ENCODE peak calls at places on chromosomes 16 and 17, in seven cellular contexts. T, R, Z, V, B, H and X are unnamed samples.

GRCh38 chr16:3259097-3259496 is 2.7 kb upstream of the MEFV start:
- DNase-seq in T (no peak), R (no peak), Z (peak), V (peak), B (no peak), H (peak), X (peak)

GRCh38 chr17:63150994-63151464 is 185.0 kb downstream of the TANC2 start:
- DNase-seq in T (no peak), R (no peak), Z (no peak), V (no peak), B (no peak), H (no peak), X (no peak)

GRCh38 chr17:32622540-32622939 is 135.7 kb downstream of the CDK5R1 start:
- DNase-seq in T (no peak), R (no peak), Z (no peak), V (no peak), B (no peak), H (no peak), X (no peak)

GRCh38 chr16:57235128-57236092 is 9.6 kb upstream of the ARL2BP start:
- DNase-seq in T (no peak), R (peak), Z (no peak), V (no peak), B (no peak), H (no peak), X (no peak)

GRCh38 chr16:70482624-70483023 is 28.2 kb downstream of the FCSK start:
- DNase-seq in T (no peak), R (no peak), Z (no peak), V (no peak), B (no peak), H (no peak), X (no peak)

GRCh38 chr17:61414936-61415251 is 15.3 kb downstream of the TBX2 start:
- DNase-seq in T (no peak), R (no peak), Z (no peak), V (peak), B (no peak), H (no peak), X (no peak)

GRCh38 chr17:56897646-56898424 is 16.0 kb downstream of the TRIM25 start:
- DNase-seq in T (peak), R (no peak), Z (no peak), V (no peak), B (no peak), H (no peak), X (peak)

GRCh38 chr17:42928714-42929496 is 28.3 kb downstream of the G6PC1 start:
- DNase-seq in T (no peak), R (no peak), Z (peak), V (peak), B (no peak), H (peak), X (peak)

GRCh38 chr16:11330526-11331237 is 14.6 kb upstream of the RMI2 start:
- DNase-seq in T (no peak), R (no peak), Z (no peak), V (no peak), B (no peak), H (no peak), X (no peak)

GRCh38 chr16:85258616-85259015 is 146.3 kb upstream of the CIBAR2 start:
- DNase-seq in T (no peak), R (no peak), Z (no peak), V (no peak), B (no peak), H (no peak), X (no peak)

GRCh38 chr16:86242244-86243122 is 267.8 kb upstream of the FOXF1 start:
- DNase-seq in T (no peak), R (peak), Z (no peak), V (no peak), B (no peak), H (no peak), X (peak)

GRCh38 chr17:17682293-17682736 is 1.1 kb downstream of the RAI1 start:
- DNase-seq in T (peak), R (peak), Z (no peak), V (peak), B (peak), H (no peak), X (no peak)

GRCh38 chr17:82458885-82459424 is 414 bp downstream of the NARF start:
- DNase-seq in T (no peak), R (peak), Z (no peak), V (peak), B (peak), H (no peak), X (no peak)

GRCh38 chr16:774086-775001 is 13.8 kb downstream of the MSLN start:
- DNase-seq in T (no peak), R (no peak), Z (no peak), V (no peak), B (no peak), H (no peak), X (no peak)

GRCh38 chr17:32936894-32937500 is 9.0 kb downstream of the TMEM98 start:
- DNase-seq in T (peak), R (peak), Z (no peak), V (peak), B (peak), H (peak), X (peak)

GRCh38 chr16:66274335-66275110 is 92.0 kb upstream of the CDH5 start:
- DNase-seq in T (no peak), R (peak), Z (no peak), V (no peak), B (no peak), H (no peak), X (no peak)

GRCh38 chr16:379183-379960 is 2.4 kb downstream of the PGAP6 start:
- DNase-seq in T (no peak), R (no peak), Z (no peak), V (peak), B (no peak), H (no peak), X (no peak)

GRCh38 chr16:7335991-7336634 is 3.5 kb downstream of the RBFOX1 start:
- DNase-seq in T (no peak), R (no peak), Z (no peak), V (no peak), B (no peak), H (no peak), X (no peak)

GRCh38 chr17:50618300-50618699 is 16.4 kb upstream of the ABCC3 start:
- DNase-seq in T (no peak), R (no peak), Z (no peak), V (no peak), B (no peak), H (no peak), X (no peak)

GRCh38 chr17:5526821-5527598 is 40.6 kb downstream of the MIS12 start:
- DNase-seq in T (no peak), R (peak), Z (peak), V (no peak), B (peak), H (peak), X (peak)

GRCh38 chr17:81342062-81342699 is 47.1 kb upstream of the SLC38A10 start:
- DNase-seq in T (no peak), R (no peak), Z (no peak), V (no peak), B (no peak), H (no peak), X (no peak)
- H3K27ac ChIP-seq in T (no peak), R (no peak), Z (peak), V (peak), B (peak), H (peak), X (peak)

GRCh38 chr17:71440513-71440912 is 680.3 kb upstream of the SOX9 start:
- DNase-seq in T (no peak), R (no peak), Z (no peak), V (no peak), B (no peak), H (no peak), X (no peak)

GRCh38 chr17:71438631-71439146 is 682.1 kb upstream of the SOX9 start:
- DNase-seq in T (no peak), R (peak), Z (no peak), V (no peak), B (no peak), H (peak), X (no peak)

GRCh38 chr17:71434716-71435115 is 686.1 kb upstream of the SOX9 start:
- DNase-seq in T (no peak), R (no peak), Z (no peak), V (no peak), B (no peak), H (no peak), X (no peak)

GRCh38 chr17:71436479-71436878 is 684.3 kb upstream of the SOX9 start:
- DNase-seq in T (no peak), R (no peak), Z (no peak), V (no peak), B (no peak), H (no peak), X (no peak)

GRCh38 chr17:71437176-71437575 is 683.6 kb upstream of the SOX9 start:
- DNase-seq in T (no peak), R (no peak), Z (no peak), V (no peak), B (no peak), H (no peak), X (no peak)
- H3K27ac ChIP-seq in T (no peak), R (no peak), Z (no peak), V (no peak), B (no peak), H (no peak), X (no peak)

GRCh38 chr17:1376061-1376460 is 24.0 kb downstream of the YWHAE start:
- DNase-seq in T (no peak), R (no peak), Z (no peak), V (no peak), B (no peak), H (no peak), X (no peak)

GRCh38 chr17:1375615-1376014 is 24.4 kb downstream of the YWHAE start:
- DNase-seq in T (no peak), R (no peak), Z (no peak), V (no peak), B (no peak), H (no peak), X (no peak)

GRCh38 chr17:1379208-1379929 is 20.7 kb downstream of the YWHAE start:
- DNase-seq in T (no peak), R (no peak), Z (no peak), V (no peak), B (no peak), H (no peak), X (no peak)

GRCh38 chr17:1377334-1377733 is 22.7 kb downstream of the YWHAE start:
- DNase-seq in T (no peak), R (no peak), Z (no peak), V (no peak), B (no peak), H (no peak), X (no peak)

DNA sequence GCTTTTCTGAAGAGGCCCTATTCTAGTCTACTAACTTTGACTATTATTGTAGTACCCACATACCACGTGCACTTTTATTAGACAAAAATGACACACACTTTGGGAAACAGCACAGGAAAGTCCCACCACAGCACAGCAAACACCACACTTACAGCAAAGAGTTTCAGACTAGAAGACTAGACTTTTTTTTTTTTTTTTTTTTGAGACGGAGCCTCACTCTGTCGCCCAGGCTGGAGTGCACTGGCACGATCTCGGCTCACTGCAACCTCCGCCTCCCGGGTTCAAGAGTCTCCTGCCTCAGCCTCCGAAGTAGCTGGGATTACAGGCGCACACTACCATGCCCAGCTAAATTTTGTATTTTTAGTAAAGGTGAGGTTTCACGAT is 20.1 kb downstream of the YWHAE start:
- DNase-seq in T (no peak), R (no peak), Z (no peak), V (no peak), B (no peak), H (no peak), X (no peak)
- H3K27ac ChIP-seq in T (peak), R (no peak), Z (peak), V (peak), B (peak), H (peak), X (peak)

GRCh38 chr17:77496831-77497577 is 356.2 kb downstream of the SEC14L1 start:
- DNase-seq in T (peak), R (peak), Z (no peak), V (no peak), B (no peak), H (peak), X (no peak)

GRCh38 chr17:77494664-77495435 is 354.1 kb downstream of the SEC14L1 start:
- DNase-seq in T (peak), R (peak), Z (no peak), V (peak), B (peak), H (peak), X (peak)

GRCh38 chr17:77496401-77496801 is 355.6 kb downstream of the SEC14L1 start:
- DNase-seq in T (no peak), R (peak), Z (no peak), V (no peak), B (no peak), H (peak), X (no peak)

GRCh38 chr17:77493901-77494663 is 353.3 kb downstream of the SEC14L1 start:
- DNase-seq in T (no peak), R (peak), Z (no peak), V (no peak), B (no peak), H (peak), X (no peak)

DNA sequence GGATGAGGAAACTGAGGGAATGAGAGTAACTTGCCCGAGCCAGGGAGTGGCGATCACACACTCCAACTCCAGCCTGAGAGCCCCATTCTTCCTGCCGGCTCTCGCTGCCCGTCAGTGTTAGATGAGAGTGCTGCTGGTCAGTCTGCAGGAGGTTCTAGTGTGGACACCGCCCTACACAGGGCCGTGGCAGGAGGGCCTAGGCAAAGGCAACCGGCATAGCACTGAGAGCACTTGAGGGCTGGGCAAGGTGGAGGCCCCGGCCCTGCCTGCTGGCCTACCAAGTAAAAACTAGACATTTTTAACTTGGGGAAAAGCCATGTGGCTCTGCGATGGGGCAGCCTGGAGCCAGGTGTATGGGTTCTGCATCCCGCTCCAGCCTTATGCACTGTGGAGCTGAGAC is 354.8 kb downstream of the SEC14L1 start:
- DNase-seq in T (peak), R (peak), Z (peak), V (no peak), B (no peak), H (peak), X (no peak)
- H3K27ac ChIP-seq in T (peak), R (no peak), Z (no peak), V (no peak), B (no peak), H (no peak), X (no peak)